ENCODE peak calls at places on chromosomes 3 and 15, in eight cellular contexts. One of them, this sample, is unnamed.

GRCh38 chr15:78944669-78945407 is at the start of gene CTSH:
- DNase-seq in cardiac fibroblast: peak; percentile 18
- DNase-seq in adrenal gland: peak; percentile 85
- DNase-seq in endodermal cell: peak; percentile 97
- DNase-seq in HFFc6: no peak
- DNase-seq in GM12878: no peak
- DNase-seq in tibial nerve: peak; percentile 51
- DNase-seq in lower lobe of right lung: peak; percentile 94
- DNase-seq in this sample: peak; percentile 76

GRCh38 chr3:187519428-187519890 is 150.7 kb downstream of the SST start:
- DNase-seq in lower lobe of right lung: no peak
- DNase-seq in endodermal cell: peak; percentile 75
- DNase-seq in cardiac fibroblast: no peak
- DNase-seq in GM12878: no peak
- DNase-seq in HFFc6: peak; percentile 60
- DNase-seq in adrenal gland: no peak
- DNase-seq in tibial nerve: no peak
- DNase-seq in this sample: no peak

GRCh38 chr3:171873561-171873960 is 30.4 kb downstream of the TMEM212 start:
- DNase-seq in endodermal cell: no peak
- DNase-seq in tibial nerve: no peak
- DNase-seq in adrenal gland: no peak
- DNase-seq in cardiac fibroblast: peak; percentile 90
- DNase-seq in HFFc6: peak; percentile 75
- DNase-seq in GM12878: no peak
- DNase-seq in lower lobe of right lung: no peak
- DNase-seq in this sample: no peak

GRCh38 chr15:53625962-53626845 is 133.3 kb downstream of the WDR72 start:
- DNase-seq in adrenal gland: no peak
- DNase-seq in HFFc6: no peak
- DNase-seq in cardiac fibroblast: no peak
- DNase-seq in GM12878: no peak
- DNase-seq in endodermal cell: peak; percentile 44
- DNase-seq in lower lobe of right lung: no peak
- DNase-seq in tibial nerve: no peak
- DNase-seq in this sample: no peak

GRCh38 chr3:14344351-14344750 is 58.1 kb upstream of the SLC6A6 start:
- DNase-seq in lower lobe of right lung: no peak
- DNase-seq in GM12878: no peak
- DNase-seq in cardiac fibroblast: no peak
- DNase-seq in endodermal cell: peak; percentile 83
- DNase-seq in HFFc6: no peak
- DNase-seq in adrenal gland: no peak
- DNase-seq in tibial nerve: no peak
- DNase-seq in this sample: no peak

GRCh38 chr15:59611277-59612260 is at the start of gene GCNT3:
- DNase-seq in lower lobe of right lung: no peak
- DNase-seq in cardiac fibroblast: peak; percentile 55
- DNase-seq in tibial nerve: no peak
- DNase-seq in GM12878: no peak
- DNase-seq in HFFc6: peak; percentile 12
- DNase-seq in adrenal gland: peak; percentile 14
- DNase-seq in endodermal cell: no peak
- DNase-seq in this sample: no peak

GRCh38 chr15:63487076-63487757 is 17.2 kb upstream of the USP3 start:
- DNase-seq in cardiac fibroblast: peak; percentile 80
- DNase-seq in lower lobe of right lung: peak; percentile 93
- DNase-seq in tibial nerve: peak; percentile 81
- DNase-seq in adrenal gland: peak; percentile 83
- DNase-seq in GM12878: no peak
- DNase-seq in HFFc6: peak; percentile 49
- DNase-seq in endodermal cell: peak; percentile 97
- DNase-seq in this sample: peak; percentile 94

GRCh38 chr3:172787746-172788145 is 37.2 kb downstream of the ECT2 start:
- DNase-seq in cardiac fibroblast: peak; percentile 24
- DNase-seq in GM12878: no peak
- DNase-seq in lower lobe of right lung: no peak
- DNase-seq in adrenal gland: no peak
- DNase-seq in tibial nerve: no peak
- DNase-seq in HFFc6: peak; percentile 44
- DNase-seq in endodermal cell: no peak
- DNase-seq in this sample: no peak

GRCh38 chr15:71186267-71186666 is 71.0 kb downstream of the THSD4 start:
- DNase-seq in adrenal gland: peak; percentile 71
- DNase-seq in GM12878: no peak
- DNase-seq in HFFc6: no peak
- DNase-seq in lower lobe of right lung: no peak
- DNase-seq in endodermal cell: no peak
- DNase-seq in tibial nerve: no peak
- DNase-seq in cardiac fibroblast: no peak
- DNase-seq in this sample: no peak

GRCh38 chr15:77336006-77336405 is 83.9 kb downstream of the PEAK1 start:
- DNase-seq in HFFc6: no peak
- DNase-seq in GM12878: no peak
- DNase-seq in endodermal cell: no peak
- DNase-seq in tibial nerve: no peak
- DNase-seq in adrenal gland: no peak
- DNase-seq in lower lobe of right lung: no peak
- DNase-seq in cardiac fibroblast: no peak
- DNase-seq in this sample: no peak

GRCh38 chr15:52440414-52440813 is 88.3 kb downstream of the MYO5A start:
- DNase-seq in tibial nerve: no peak
- DNase-seq in HFFc6: no peak
- DNase-seq in endodermal cell: no peak
- DNase-seq in lower lobe of right lung: no peak
- DNase-seq in cardiac fibroblast: peak; percentile 37
- DNase-seq in GM12878: no peak
- DNase-seq in adrenal gland: peak; percentile 36
- DNase-seq in this sample: peak; percentile 70

GRCh38 chr15:70492240-70493177 is 270.8 kb downstream of the UACA start:
- DNase-seq in endodermal cell: no peak
- DNase-seq in lower lobe of right lung: peak; percentile 82
- DNase-seq in adrenal gland: peak; percentile 63
- DNase-seq in cardiac fibroblast: peak; percentile 85
- DNase-seq in tibial nerve: no peak
- DNase-seq in HFFc6: peak; percentile 84
- DNase-seq in GM12878: no peak
- DNase-seq in this sample: peak; percentile 96

GRCh38 chr3:40741729-40742128 is 217.0 kb downstream of the ZNF621 start:
- DNase-seq in GM12878: no peak
- DNase-seq in endodermal cell: no peak
- DNase-seq in lower lobe of right lung: no peak
- DNase-seq in tibial nerve: no peak
- DNase-seq in adrenal gland: peak; percentile 19
- DNase-seq in cardiac fibroblast: peak; percentile 71
- DNase-seq in HFFc6: no peak
- DNase-seq in this sample: no peak

GRCh38 chr3:5016218-5017161 is 37.3 kb downstream of the BHLHE40 start:
- DNase-seq in GM12878: no peak
- DNase-seq in adrenal gland: peak; percentile 47
- DNase-seq in endodermal cell: peak; percentile 82
- DNase-seq in cardiac fibroblast: peak; percentile 62
- DNase-seq in tibial nerve: no peak
- DNase-seq in HFFc6: no peak
- DNase-seq in lower lobe of right lung: peak; percentile 60
- DNase-seq in this sample: peak; percentile 60

GRCh38 chr15:67166280-67167009 is 88.0 kb downstream of the AAGAB start:
- DNase-seq in HFFc6: no peak
- DNase-seq in cardiac fibroblast: no peak
- DNase-seq in tibial nerve: no peak
- DNase-seq in GM12878: no peak
- DNase-seq in lower lobe of right lung: no peak
- DNase-seq in adrenal gland: no peak
- DNase-seq in endodermal cell: no peak
- DNase-seq in this sample: no peak

GRCh38 chr15:28921925-28922711 is 36.3 kb downstream of the APBA2 start:
- DNase-seq in lower lobe of right lung: no peak
- DNase-seq in HFFc6: no peak
- DNase-seq in adrenal gland: no peak
- DNase-seq in tibial nerve: no peak
- DNase-seq in endodermal cell: peak; percentile 77
- DNase-seq in cardiac fibroblast: no peak
- DNase-seq in GM12878: no peak
- DNase-seq in this sample: peak; percentile 10

GRCh38 chr3:77536038-77536775 is 496.3 kb downstream of the ROBO2 start:
- DNase-seq in GM12878: no peak
- DNase-seq in endodermal cell: peak; percentile 54
- DNase-seq in lower lobe of right lung: no peak
- DNase-seq in HFFc6: no peak
- DNase-seq in tibial nerve: no peak
- DNase-seq in adrenal gland: no peak
- DNase-seq in cardiac fibroblast: no peak
- DNase-seq in this sample: no peak

GRCh38 chr3:3705090-3705775 is 94.0 kb upstream of the LRRN1 start:
- DNase-seq in endodermal cell: peak; percentile 57
- DNase-seq in adrenal gland: no peak
- DNase-seq in tibial nerve: no peak
- DNase-seq in lower lobe of right lung: no peak
- DNase-seq in HFFc6: no peak
- DNase-seq in GM12878: no peak
- DNase-seq in cardiac fibroblast: no peak
- DNase-seq in this sample: no peak

GRCh38 chr3:142273501-142273900 is 48.1 kb upstream of the GK5 start:
- DNase-seq in GM12878: no peak
- DNase-seq in tibial nerve: no peak
- DNase-seq in cardiac fibroblast: no peak
- DNase-seq in lower lobe of right lung: no peak
- DNase-seq in endodermal cell: no peak
- DNase-seq in adrenal gland: no peak
- DNase-seq in HFFc6: no peak
- DNase-seq in this sample: no peak

GRCh38 chr3:184739594-184740505 is 28.0 kb upstream of the MAGEF1 start:
- DNase-seq in lower lobe of right lung: no peak
- DNase-seq in endodermal cell: peak; percentile 3
- DNase-seq in GM12878: no peak
- DNase-seq in adrenal gland: no peak
- DNase-seq in HFFc6: no peak
- DNase-seq in tibial nerve: no peak
- DNase-seq in cardiac fibroblast: no peak
- DNase-seq in this sample: no peak

GRCh38 chr15:34837246-34838016 is 42.1 kb upstream of the ACTC1 start:
- DNase-seq in endodermal cell: no peak
- DNase-seq in lower lobe of right lung: no peak
- DNase-seq in GM12878: no peak
- DNase-seq in adrenal gland: peak; percentile 39
- DNase-seq in cardiac fibroblast: peak; percentile 74
- DNase-seq in HFFc6: peak; percentile 88
- DNase-seq in tibial nerve: no peak
- DNase-seq in this sample: no peak

GRCh38 chr3:11643212-11644087 is at the start of gene VGLL4:
- DNase-seq in adrenal gland: peak; percentile 90
- DNase-seq in HFFc6: peak; percentile 78
- DNase-seq in tibial nerve: peak; percentile 71
- DNase-seq in lower lobe of right lung: peak; percentile 91
- DNase-seq in GM12878: no peak
- DNase-seq in cardiac fibroblast: peak; percentile 87
- DNase-seq in endodermal cell: peak; percentile 97
- DNase-seq in this sample: peak; percentile 82

GRCh38 chr15:69489101-69489571 is 36.5 kb downstream of the RPLP1 start:
- DNase-seq in HFFc6: no peak
- DNase-seq in cardiac fibroblast: no peak
- DNase-seq in endodermal cell: no peak
- DNase-seq in GM12878: no peak
- DNase-seq in adrenal gland: no peak
- DNase-seq in lower lobe of right lung: no peak
- DNase-seq in tibial nerve: no peak
- DNase-seq in this sample: no peak

DNA sequence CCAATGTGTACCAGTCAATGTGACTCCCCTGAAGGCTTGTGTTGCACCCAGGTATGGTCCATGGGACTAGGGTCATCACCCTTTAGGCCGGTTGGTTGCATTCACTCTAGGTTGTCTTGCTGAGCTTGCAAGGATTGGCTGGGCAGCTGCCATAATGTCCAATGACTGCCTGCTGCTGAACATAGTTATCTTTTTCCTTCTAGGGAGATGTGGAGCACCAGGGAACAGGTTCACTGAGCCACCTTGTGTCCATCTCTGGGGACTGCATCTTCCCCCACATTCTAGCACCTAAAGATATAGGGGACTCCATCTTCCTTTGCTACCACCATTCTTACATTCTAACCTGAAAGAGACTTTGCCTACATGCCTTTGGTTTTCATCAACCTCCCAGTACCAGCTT is 580.4 kb upstream of the TBL1XR1 start:
- DNase-seq in endodermal cell: peak; percentile 82
- DNase-seq in tibial nerve: no peak
- DNase-seq in HFFc6: peak; percentile 45
- DNase-seq in cardiac fibroblast: peak; percentile 64
- DNase-seq in lower lobe of right lung: peak; percentile 56
- DNase-seq in adrenal gland: peak; percentile 51
- DNase-seq in GM12878: peak; percentile 20
- DNase-seq in this sample: peak; percentile 62
- TF ChIP-seq CTCF in endodermal cell: peak; percentile 79
- TF ChIP-seq CTCF in tibial nerve: peak; percentile 57
- TF ChIP-seq CTCF in HFFc6: peak; percentile 84
- TF ChIP-seq CTCF in cardiac fibroblast: peak; percentile 62
- TF ChIP-seq CTCF in lower lobe of right lung: peak; percentile 65
- TF ChIP-seq CTCF in adrenal gland: peak; percentile 67
- TF ChIP-seq CTCF in GM12878: peak; percentile 80
- TF ChIP-seq CTCF in this sample: peak; percentile 64

GRCh38 chr3:156899951-156900350 is 73.8 kb downstream of the LEKR1 start:
- DNase-seq in adrenal gland: no peak
- DNase-seq in cardiac fibroblast: peak; percentile 9
- DNase-seq in endodermal cell: no peak
- DNase-seq in lower lobe of right lung: no peak
- DNase-seq in GM12878: no peak
- DNase-seq in HFFc6: no peak
- DNase-seq in tibial nerve: no peak
- DNase-seq in this sample: no peak
- TF ChIP-seq CTCF in adrenal gland: no peak
- TF ChIP-seq CTCF in cardiac fibroblast: no peak
- TF ChIP-seq CTCF in endodermal cell: no peak
- TF ChIP-seq CTCF in lower lobe of right lung: no peak
- TF ChIP-seq CTCF in GM12878: no peak
- TF ChIP-seq CTCF in HFFc6: no peak
- TF ChIP-seq CTCF in tibial nerve: no peak
- TF ChIP-seq CTCF in this sample: no peak

DNA sequence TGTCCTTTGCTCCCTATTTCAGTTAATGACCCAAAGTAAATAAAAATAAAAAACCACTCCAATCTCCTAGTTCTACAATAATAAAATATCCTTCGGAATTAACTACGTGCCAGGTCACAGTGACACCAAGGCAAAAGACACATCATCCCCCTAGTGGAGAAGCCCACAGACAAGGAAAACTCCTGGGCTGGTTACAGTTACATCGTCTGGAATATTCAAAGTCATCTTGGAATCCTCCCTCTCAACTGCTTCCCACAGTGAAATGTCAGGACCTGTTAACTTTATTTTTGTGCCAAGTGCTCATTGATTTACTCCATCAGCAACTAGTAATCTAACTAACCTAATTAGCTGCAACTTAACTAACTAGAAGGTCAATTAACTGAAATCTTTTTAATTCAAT is 349.3 kb downstream of the MAGI1 start:
- DNase-seq in endodermal cell: no peak
- DNase-seq in lower lobe of right lung: no peak
- DNase-seq in GM12878: no peak
- DNase-seq in HFFc6: no peak
- DNase-seq in adrenal gland: no peak
- DNase-seq in tibial nerve: no peak
- DNase-seq in cardiac fibroblast: no peak
- DNase-seq in this sample: no peak
- TF ChIP-seq CTCF in endodermal cell: peak; percentile 62
- TF ChIP-seq CTCF in lower lobe of right lung: no peak
- TF ChIP-seq CTCF in GM12878: no peak
- TF ChIP-seq CTCF in HFFc6: peak; percentile 46
- TF ChIP-seq CTCF in adrenal gland: no peak
- TF ChIP-seq CTCF in tibial nerve: no peak
- TF ChIP-seq CTCF in cardiac fibroblast: no peak
- TF ChIP-seq CTCF in this sample: no peak

GRCh38 chr3:87167634-87168456 is 59.3 kb upstream of the CHMP2B start:
- DNase-seq in tibial nerve: no peak
- DNase-seq in cardiac fibroblast: peak; percentile 80
- DNase-seq in endodermal cell: peak; percentile 54
- DNase-seq in GM12878: peak; percentile 15
- DNase-seq in lower lobe of right lung: no peak
- DNase-seq in HFFc6: peak; percentile 59
- DNase-seq in adrenal gland: peak; percentile 21
- DNase-seq in this sample: peak; percentile 43
- TF ChIP-seq CTCF in tibial nerve: peak; percentile 64
- TF ChIP-seq CTCF in cardiac fibroblast: peak; percentile 62
- TF ChIP-seq CTCF in endodermal cell: peak; percentile 81
- TF ChIP-seq CTCF in GM12878: peak; percentile 61
- TF ChIP-seq CTCF in lower lobe of right lung: peak; percentile 64
- TF ChIP-seq CTCF in HFFc6: peak; percentile 88
- TF ChIP-seq CTCF in adrenal gland: peak; percentile 57
- TF ChIP-seq CTCF in this sample: peak; percentile 63